ENCODE peak calls at places on chromosomes 16 and 17, in eight cellular contexts. One of them, this sample, is unnamed.

GRCh38 chr16:57729182-57729484 is 6.4 kb upstream of the KATNB1 start:
- DNase-seq in breast epithelium: no peak
- DNase-seq in ovary: no peak
- DNase-seq in esophagus squamous epithelium: no peak
- DNase-seq in stomach: no peak
- DNase-seq in heart left ventricle: no peak
- DNase-seq in prostate gland: no peak
- DNase-seq in tibial nerve: no peak
- DNase-seq in this sample: no peak

GRCh38 chr17:17401271-17401781 is 75.5 kb upstream of the MED9 start:
- DNase-seq in prostate gland: no peak
- DNase-seq in ovary: no peak
- DNase-seq in esophagus squamous epithelium: no peak
- DNase-seq in heart left ventricle: no peak
- DNase-seq in tibial nerve: no peak
- DNase-seq in stomach: no peak
- DNase-seq in breast epithelium: no peak
- DNase-seq in this sample: no peak

GRCh38 chr17:6823011-6823442 is 8.5 kb downstream of the TEKT1 start:
- DNase-seq in tibial nerve: no peak
- DNase-seq in stomach: no peak
- DNase-seq in breast epithelium: no peak
- DNase-seq in prostate gland: no peak
- DNase-seq in heart left ventricle: no peak
- DNase-seq in ovary: no peak
- DNase-seq in esophagus squamous epithelium: no peak
- DNase-seq in this sample: no peak

GRCh38 chr16:85571813-85572619 is 41.1 kb upstream of the GSE1 start:
- DNase-seq in prostate gland: no peak
- DNase-seq in stomach: no peak
- DNase-seq in tibial nerve: no peak
- DNase-seq in ovary: no peak
- DNase-seq in esophagus squamous epithelium: no peak
- DNase-seq in heart left ventricle: no peak
- DNase-seq in breast epithelium: no peak
- DNase-seq in this sample: no peak

GRCh38 chr17:63082273-63082861 is 116.3 kb downstream of the TANC2 start:
- DNase-seq in esophagus squamous epithelium: no peak
- DNase-seq in stomach: no peak
- DNase-seq in tibial nerve: no peak
- DNase-seq in prostate gland: no peak
- DNase-seq in breast epithelium: no peak
- DNase-seq in ovary: no peak
- DNase-seq in heart left ventricle: no peak
- DNase-seq in this sample: no peak

GRCh38 chr16:30032083-30032819 is 1.2 kb upstream of the TLCD3B start:
- DNase-seq in prostate gland: no peak
- DNase-seq in heart left ventricle: no peak
- DNase-seq in stomach: peak
- DNase-seq in tibial nerve: no peak
- DNase-seq in esophagus squamous epithelium: no peak
- DNase-seq in breast epithelium: no peak
- DNase-seq in ovary: peak
- DNase-seq in this sample: no peak

GRCh38 chr16:85399583-85400284 is 213.4 kb upstream of the GSE1 start:
- DNase-seq in heart left ventricle: peak
- DNase-seq in prostate gland: no peak
- DNase-seq in tibial nerve: no peak
- DNase-seq in esophagus squamous epithelium: no peak
- DNase-seq in ovary: peak
- DNase-seq in stomach: no peak
- DNase-seq in breast epithelium: no peak
- DNase-seq in this sample: peak

GRCh38 chr16:59645194-59645593 is 911.1 kb upstream of the GOT2 start:
- DNase-seq in stomach: no peak
- DNase-seq in heart left ventricle: no peak
- DNase-seq in breast epithelium: no peak
- DNase-seq in tibial nerve: no peak
- DNase-seq in ovary: no peak
- DNase-seq in prostate gland: no peak
- DNase-seq in esophagus squamous epithelium: no peak
- DNase-seq in this sample: no peak

GRCh38 chr17:40063915-40064531 is 1.3 kb downstream of the THRA start:
- DNase-seq in tibial nerve: no peak
- DNase-seq in breast epithelium: no peak
- DNase-seq in heart left ventricle: peak
- DNase-seq in ovary: no peak
- DNase-seq in prostate gland: no peak
- DNase-seq in stomach: no peak
- DNase-seq in esophagus squamous epithelium: no peak
- DNase-seq in this sample: no peak

GRCh38 chr16:15778204-15778743 is 78.6 kb downstream of the MYH11 start:
- DNase-seq in ovary: no peak
- DNase-seq in prostate gland: no peak
- DNase-seq in esophagus squamous epithelium: no peak
- DNase-seq in tibial nerve: no peak
- DNase-seq in stomach: no peak
- DNase-seq in breast epithelium: no peak
- DNase-seq in heart left ventricle: no peak
- DNase-seq in this sample: no peak

GRCh38 chr17:37094391-37094790 is 145.6 kb downstream of the AATF start:
- DNase-seq in ovary: no peak
- DNase-seq in tibial nerve: no peak
- DNase-seq in esophagus squamous epithelium: no peak
- DNase-seq in stomach: no peak
- DNase-seq in breast epithelium: no peak
- DNase-seq in heart left ventricle: no peak
- DNase-seq in prostate gland: no peak
- DNase-seq in this sample: no peak

GRCh38 chr17:78951967-78952551 is 26.9 kb upstream of the TIMP2 start:
- DNase-seq in prostate gland: no peak
- DNase-seq in esophagus squamous epithelium: no peak
- DNase-seq in breast epithelium: no peak
- DNase-seq in ovary: peak
- DNase-seq in stomach: peak
- DNase-seq in tibial nerve: no peak
- DNase-seq in heart left ventricle: no peak
- DNase-seq in this sample: no peak

GRCh38 chr17:8143581-8144400 is 8.4 kb downstream of the PER1 start:
- DNase-seq in tibial nerve: no peak
- DNase-seq in heart left ventricle: no peak
- DNase-seq in breast epithelium: peak
- DNase-seq in ovary: no peak
- DNase-seq in esophagus squamous epithelium: no peak
- DNase-seq in stomach: no peak
- DNase-seq in prostate gland: no peak
- DNase-seq in this sample: no peak

GRCh38 chr17:56786989-56787482 is 46.7 kb downstream of the C17orf67 start:
- DNase-seq in ovary: no peak
- DNase-seq in prostate gland: peak
- DNase-seq in tibial nerve: no peak
- DNase-seq in heart left ventricle: no peak
- DNase-seq in stomach: no peak
- DNase-seq in esophagus squamous epithelium: no peak
- DNase-seq in breast epithelium: peak
- DNase-seq in this sample: peak

GRCh38 chr17:47197821-47198220 is 8.7 kb upstream of the CDC27 start:
- DNase-seq in stomach: no peak
- DNase-seq in ovary: no peak
- DNase-seq in prostate gland: no peak
- DNase-seq in esophagus squamous epithelium: no peak
- DNase-seq in breast epithelium: no peak
- DNase-seq in tibial nerve: no peak
- DNase-seq in heart left ventricle: no peak
- DNase-seq in this sample: no peak

GRCh38 chr17:27321372-27321771 is 27.5 kb downstream of the WSB1 start:
- DNase-seq in esophagus squamous epithelium: no peak
- DNase-seq in ovary: no peak
- DNase-seq in stomach: no peak
- DNase-seq in prostate gland: no peak
- DNase-seq in breast epithelium: no peak
- DNase-seq in heart left ventricle: no peak
- DNase-seq in tibial nerve: no peak
- DNase-seq in this sample: no peak

GRCh38 chr17:48441231-48441711 is 11.3 kb upstream of the SKAP1 start:
- DNase-seq in breast epithelium: no peak
- DNase-seq in tibial nerve: no peak
- DNase-seq in prostate gland: no peak
- DNase-seq in esophagus squamous epithelium: no peak
- DNase-seq in stomach: no peak
- DNase-seq in heart left ventricle: no peak
- DNase-seq in ovary: no peak
- DNase-seq in this sample: no peak

GRCh38 chr17:74779948-74780400 is 3.8 kb upstream of the NAT9 start:
- DNase-seq in breast epithelium: no peak
- DNase-seq in heart left ventricle: peak
- DNase-seq in stomach: peak
- DNase-seq in ovary: no peak
- DNase-seq in prostate gland: no peak
- DNase-seq in tibial nerve: no peak
- DNase-seq in esophagus squamous epithelium: no peak
- DNase-seq in this sample: no peak

GRCh38 chr17:31472137-31472536 is 80.7 kb downstream of the RAB11FIP4 start:
- DNase-seq in esophagus squamous epithelium: no peak
- DNase-seq in tibial nerve: no peak
- DNase-seq in breast epithelium: no peak
- DNase-seq in stomach: no peak
- DNase-seq in heart left ventricle: no peak
- DNase-seq in prostate gland: no peak
- DNase-seq in ovary: no peak
- DNase-seq in this sample: no peak

GRCh38 chr17:39639566-39640458 is 2.9 kb downstream of the STARD3 start:
- DNase-seq in heart left ventricle: no peak
- DNase-seq in ovary: no peak
- DNase-seq in tibial nerve: no peak
- DNase-seq in prostate gland: no peak
- DNase-seq in breast epithelium: no peak
- DNase-seq in esophagus squamous epithelium: no peak
- DNase-seq in stomach: no peak
- DNase-seq in this sample: no peak

GRCh38 chr16:80198265-80198994 is 342.4 kb upstream of the DYNLRB2 start:
- DNase-seq in esophagus squamous epithelium: no peak
- DNase-seq in breast epithelium: no peak
- DNase-seq in heart left ventricle: no peak
- DNase-seq in stomach: no peak
- DNase-seq in prostate gland: no peak
- DNase-seq in tibial nerve: no peak
- DNase-seq in ovary: no peak
- DNase-seq in this sample: no peak

GRCh38 chr17:31758646-31759045 is 100.4 kb downstream of the COPRS start:
- DNase-seq in stomach: no peak
- DNase-seq in heart left ventricle: no peak
- DNase-seq in esophagus squamous epithelium: no peak
- DNase-seq in breast epithelium: no peak
- DNase-seq in tibial nerve: no peak
- DNase-seq in ovary: no peak
- DNase-seq in prostate gland: no peak
- DNase-seq in this sample: no peak

DNA sequence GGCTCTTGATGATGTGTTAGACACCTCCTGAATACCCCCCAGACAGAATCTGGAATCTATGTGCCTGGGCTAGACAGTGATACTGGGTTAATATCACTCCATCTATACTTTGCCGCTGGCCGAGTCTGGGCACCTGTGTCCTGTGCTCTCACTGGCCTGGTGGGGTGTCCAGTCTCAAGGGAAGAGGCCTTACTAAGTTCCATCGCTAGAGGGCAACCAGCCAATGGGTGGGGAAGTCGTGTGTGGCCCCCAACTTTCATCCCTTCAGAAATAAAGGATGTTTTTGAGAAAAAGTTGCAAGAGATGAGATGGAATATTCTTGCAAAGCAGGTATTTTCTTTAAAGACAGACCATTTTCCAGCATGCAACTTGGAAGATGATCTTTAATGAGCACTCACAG is 1.6 kb upstream of the GLP2R start:
- DNase-seq in heart left ventricle: no peak
- DNase-seq in breast epithelium: no peak
- DNase-seq in prostate gland: no peak
- DNase-seq in tibial nerve: no peak
- DNase-seq in esophagus squamous epithelium: no peak
- DNase-seq in ovary: no peak
- DNase-seq in stomach: no peak
- DNase-seq in this sample: no peak
- TF ChIP-seq CTCF in heart left ventricle: no peak
- TF ChIP-seq CTCF in breast epithelium: no peak
- TF ChIP-seq CTCF in prostate gland: no peak
- TF ChIP-seq CTCF in tibial nerve: no peak
- TF ChIP-seq CTCF in esophagus squamous epithelium: no peak
- TF ChIP-seq CTCF in ovary: no peak
- TF ChIP-seq CTCF in stomach: no peak
- TF ChIP-seq CTCF in this sample: no peak

GRCh38 chr16:1964506-1965471 is at the start of gene RPS2:
- DNase-seq in heart left ventricle: peak
- DNase-seq in stomach: peak
- DNase-seq in ovary: peak
- DNase-seq in esophagus squamous epithelium: peak
- DNase-seq in prostate gland: peak
- DNase-seq in tibial nerve: peak
- DNase-seq in breast epithelium: peak
- DNase-seq in this sample: peak
- TF ChIP-seq POLR2A in heart left ventricle: peak
- TF ChIP-seq POLR2A in stomach: no peak
- TF ChIP-seq POLR2A in ovary: peak
- TF ChIP-seq POLR2A in esophagus squamous epithelium: no peak
- TF ChIP-seq POLR2A in prostate gland: peak
- TF ChIP-seq POLR2A in tibial nerve: peak
- TF ChIP-seq POLR2A in breast epithelium: peak
- TF ChIP-seq POLR2A in this sample: peak

DNA sequence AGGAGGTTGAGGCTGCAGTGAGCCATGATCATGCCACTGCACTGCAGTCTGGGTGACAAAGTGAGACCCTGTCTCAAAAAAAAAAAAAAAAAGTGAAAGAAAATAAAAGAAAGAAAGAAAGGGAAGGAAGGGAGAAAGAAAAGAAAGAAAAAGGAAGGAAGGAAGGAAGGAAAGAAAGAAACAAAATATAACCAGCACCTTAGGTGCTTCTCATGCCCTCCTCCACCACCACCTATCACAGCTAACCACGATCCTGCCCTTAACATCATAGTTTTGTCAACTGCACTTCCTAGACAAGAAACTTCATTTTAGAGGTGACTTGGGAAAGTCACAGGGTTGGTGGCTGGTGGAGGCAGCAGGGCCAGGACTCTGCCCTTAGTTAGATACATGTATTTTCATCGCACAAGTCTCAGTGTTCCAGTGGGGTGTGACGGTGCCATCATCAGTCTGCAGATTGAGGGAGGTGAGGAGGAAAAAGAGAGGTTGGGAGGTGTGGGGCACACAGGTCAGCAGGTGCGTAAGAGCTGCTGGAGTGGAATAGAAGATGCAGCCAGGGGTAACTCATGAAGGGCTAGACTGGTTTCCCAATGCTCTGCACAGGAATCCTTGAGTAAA is 10.0 kb downstream of the SUPT4H1 start:
- DNase-seq in prostate gland: no peak
- DNase-seq in stomach: no peak
- DNase-seq in esophagus squamous epithelium: no peak
- DNase-seq in tibial nerve: no peak
- DNase-seq in heart left ventricle: no peak
- DNase-seq in breast epithelium: no peak
- DNase-seq in ovary: no peak
- DNase-seq in this sample: no peak
- H3K4me3 ChIP-seq in prostate gland: no peak
- H3K4me3 ChIP-seq in stomach: no peak
- H3K4me3 ChIP-seq in esophagus squamous epithelium: no peak
- H3K4me3 ChIP-seq in tibial nerve: no peak
- H3K4me3 ChIP-seq in heart left ventricle: no peak
- H3K4me3 ChIP-seq in breast epithelium: no peak
- H3K4me3 ChIP-seq in ovary: no peak
- H3K4me3 ChIP-seq in this sample: no peak

GRCh38 chr16:6165330-6165984 is 1067.9 kb upstream of the EEF2KMT start:
- DNase-seq in ovary: no peak
- DNase-seq in prostate gland: no peak
- DNase-seq in tibial nerve: no peak
- DNase-seq in stomach: no peak
- DNase-seq in heart left ventricle: no peak
- DNase-seq in esophagus squamous epithelium: no peak
- DNase-seq in breast epithelium: no peak
- DNase-seq in this sample: no peak
- TF ChIP-seq CTCF in ovary: no peak
- TF ChIP-seq CTCF in prostate gland: peak
- TF ChIP-seq CTCF in tibial nerve: no peak
- TF ChIP-seq CTCF in stomach: no peak
- TF ChIP-seq CTCF in heart left ventricle: no peak
- TF ChIP-seq CTCF in esophagus squamous epithelium: no peak
- TF ChIP-seq CTCF in breast epithelium: no peak
- TF ChIP-seq CTCF in this sample: no peak